ENCODE peak calls at places on chromosomes 13 and 19, in four cellular contexts. One of them, this sample, is unnamed.

GRCh38 chr13:46405457-46405856 is 18.4 kb upstream of the RUBCNL start:
- DNase-seq in transverse colon: no peak
- DNase-seq in PC-9: no peak
- DNase-seq in neural crest cell: no peak
- DNase-seq in this sample: no peak

GRCh38 chr13:42215578-42216421 is 56.2 kb upstream of the AKAP11 start:
- DNase-seq in transverse colon: no peak
- DNase-seq in neural crest cell: peak; percentile 28
- DNase-seq in PC-9: no peak
- DNase-seq in this sample: peak; percentile 61

GRCh38 chr13:42076309-42076713 is 27.9 kb downstream of the DGKH start:
- DNase-seq in PC-9: no peak
- DNase-seq in transverse colon: no peak
- DNase-seq in neural crest cell: no peak
- DNase-seq in this sample: no peak

GRCh38 chr13:26914624-26915023 is 154.0 kb upstream of the GPR12 start:
- DNase-seq in PC-9: no peak
- DNase-seq in transverse colon: no peak
- DNase-seq in neural crest cell: no peak
- DNase-seq in this sample: no peak

GRCh38 chr13:110640591-110641029 is 25.3 kb downstream of the NAXD start:
- DNase-seq in neural crest cell: no peak
- DNase-seq in transverse colon: no peak
- DNase-seq in PC-9: no peak
- DNase-seq in this sample: peak; percentile 40

GRCh38 chr19:13831560-13832056 is 36.4 kb downstream of the ZSWIM4 start:
- DNase-seq in neural crest cell: no peak
- DNase-seq in PC-9: peak; percentile 31
- DNase-seq in transverse colon: no peak
- DNase-seq in this sample: peak; percentile 24

GRCh38 chr19:43797118-43797517 is 5.1 kb downstream of the LYPD5 start:
- DNase-seq in neural crest cell: no peak
- DNase-seq in PC-9: no peak
- DNase-seq in transverse colon: no peak
- DNase-seq in this sample: no peak

GRCh38 chr13:36736119-36736726 is 62.4 kb downstream of the SERTM1 start:
- DNase-seq in transverse colon: peak; percentile 19
- DNase-seq in neural crest cell: peak; percentile 65
- DNase-seq in PC-9: no peak
- DNase-seq in this sample: peak; percentile 82

GRCh38 chr13:32134241-32134801 is 102.7 kb downstream of the FRY start:
- DNase-seq in transverse colon: no peak
- DNase-seq in neural crest cell: no peak
- DNase-seq in PC-9: no peak
- DNase-seq in this sample: no peak

GRCh38 chr13:112968910-112969691 is at the start of gene MCF2L:
- DNase-seq in PC-9: peak; percentile 61
- DNase-seq in neural crest cell: peak; percentile 30
- DNase-seq in transverse colon: peak; percentile 55
- DNase-seq in this sample: peak; percentile 42

GRCh38 chr13:46389457-46389856 is 2.4 kb upstream of the RUBCNL start:
- DNase-seq in neural crest cell: no peak
- DNase-seq in PC-9: no peak
- DNase-seq in transverse colon: no peak
- DNase-seq in this sample: no peak

GRCh38 chr13:30866692-30867669 is 39.1 kb upstream of the MEDAG start:
- DNase-seq in transverse colon: no peak
- DNase-seq in PC-9: no peak
- DNase-seq in neural crest cell: no peak
- DNase-seq in this sample: no peak

GRCh38 chr13:47903836-47904235 is 97.2 kb downstream of the SUCLA2 start:
- DNase-seq in neural crest cell: no peak
- DNase-seq in PC-9: peak; percentile 42
- DNase-seq in transverse colon: no peak
- DNase-seq in this sample: peak; percentile 52

GRCh38 chr13:104683789-104684188 is 1617.6 kb upstream of the SLC10A2 start:
- DNase-seq in neural crest cell: no peak
- DNase-seq in transverse colon: no peak
- DNase-seq in PC-9: no peak
- DNase-seq in this sample: no peak

GRCh38 chr19:52734340-52734892 is 428 bp downstream of the ZNF611 start:
- DNase-seq in PC-9: no peak
- DNase-seq in neural crest cell: peak; percentile 11
- DNase-seq in transverse colon: peak; percentile 15
- DNase-seq in this sample: no peak

GRCh38 chr13:85436029-85436428 is 363.2 kb downstream of the SLITRK6 start:
- DNase-seq in neural crest cell: no peak
- DNase-seq in transverse colon: no peak
- DNase-seq in PC-9: no peak
- DNase-seq in this sample: no peak

GRCh38 chr13:50760751-50761150 is 82.7 kb downstream of the DLEU7 start:
- DNase-seq in neural crest cell: no peak
- DNase-seq in PC-9: no peak
- DNase-seq in transverse colon: no peak
- DNase-seq in this sample: no peak

GRCh38 chr19:13012690-13013608 is 17.7 kb downstream of the NFIX start:
- DNase-seq in neural crest cell: no peak
- DNase-seq in transverse colon: peak; percentile 74
- DNase-seq in PC-9: no peak
- DNase-seq in this sample: peak; percentile 76

GRCh38 chr13:35549481-35549880 is 73.0 kb upstream of the MAB21L1 start:
- DNase-seq in transverse colon: no peak
- DNase-seq in neural crest cell: no peak
- DNase-seq in PC-9: peak; percentile 68
- DNase-seq in this sample: peak; percentile 41

GRCh38 chr19:47228937-47229673 is 1.9 kb downstream of the BBC3 start:
- DNase-seq in transverse colon: peak; percentile 29
- DNase-seq in PC-9: peak; percentile 38
- DNase-seq in neural crest cell: no peak
- DNase-seq in this sample: peak; percentile 33

GRCh38 chr13:76758257-76758656 is 127.9 kb downstream of the KCTD12 start:
- DNase-seq in transverse colon: no peak
- DNase-seq in neural crest cell: no peak
- DNase-seq in PC-9: no peak
- DNase-seq in this sample: no peak

GRCh38 chr19:23116802-23117571 is at the start of gene ZNF730:
- DNase-seq in transverse colon: peak; percentile 14
- DNase-seq in PC-9: no peak
- DNase-seq in neural crest cell: peak; percentile 93
- DNase-seq in this sample: peak; percentile 65

GRCh38 chr13:59547950-59548349 is 615.8 kb downstream of the DIAPH3 start:
- DNase-seq in PC-9: no peak
- DNase-seq in transverse colon: no peak
- DNase-seq in neural crest cell: no peak
- DNase-seq in this sample: no peak

GRCh38 chr13:26557393-26558073 is at the start of gene WASF3:
- DNase-seq in PC-9: peak; percentile 64
- DNase-seq in transverse colon: peak; percentile 86
- DNase-seq in neural crest cell: peak; percentile 93
- DNase-seq in this sample: peak; percentile 95

GRCh38 chr13:107035186-107035585 is 467.2 kb upstream of the ARGLU1 start:
- DNase-seq in transverse colon: no peak
- DNase-seq in PC-9: no peak
- DNase-seq in neural crest cell: no peak
- DNase-seq in this sample: no peak

GRCh38 chr19:50896591-50897190 is 14.5 kb downstream of the KLK4 start:
- DNase-seq in PC-9: peak; percentile 86
- DNase-seq in neural crest cell: no peak
- DNase-seq in transverse colon: no peak
- DNase-seq in this sample: peak; percentile 58

GRCh38 chr19:31289976-31290375 is 59.3 kb downstream of the TSHZ3 start:
- DNase-seq in neural crest cell: no peak
- DNase-seq in PC-9: no peak
- DNase-seq in transverse colon: no peak
- DNase-seq in this sample: no peak

GRCh38 chr13:90867336-90867683 is 480.2 kb upstream of the MIR17HG start:
- DNase-seq in PC-9: peak; percentile 64
- DNase-seq in transverse colon: peak; percentile 63
- DNase-seq in neural crest cell: peak; percentile 70
- DNase-seq in this sample: peak; percentile 79

GRCh38 chr13:114032121-114032799 is 58.4 kb upstream of the C13orf46 start:
- DNase-seq in transverse colon: no peak
- DNase-seq in PC-9: no peak
- DNase-seq in neural crest cell: no peak
- DNase-seq in this sample: peak; percentile 81

GRCh38 chr13:37476874-37477273 is 121.7 kb downstream of the POSTN start:
- DNase-seq in PC-9: no peak
- DNase-seq in transverse colon: no peak
- DNase-seq in neural crest cell: no peak
- DNase-seq in this sample: peak; percentile 51

GRCh38 chr13:105432408-105432807 is 1103.1 kb downstream of the EFNB2 start:
- DNase-seq in PC-9: no peak
- DNase-seq in neural crest cell: no peak
- DNase-seq in transverse colon: no peak
- DNase-seq in this sample: no peak

GRCh38 chr13:27347373-27347772 is 76.7 kb downstream of the RASL11A start:
- DNase-seq in neural crest cell: no peak
- DNase-seq in transverse colon: no peak
- DNase-seq in PC-9: no peak
- DNase-seq in this sample: no peak

GRCh38 chr19:49820125-49820524 is 2.0 kb downstream of the MED25 start:
- DNase-seq in PC-9: no peak
- DNase-seq in transverse colon: no peak
- DNase-seq in neural crest cell: no peak
- DNase-seq in this sample: no peak

GRCh38 chr19:49818691-49819331 is 722 bp downstream of the MED25 start:
- DNase-seq in transverse colon: no peak
- DNase-seq in PC-9: no peak
- DNase-seq in neural crest cell: no peak
- DNase-seq in this sample: no peak

GRCh38 chr19:49814010-49814409 is 918 bp upstream of the FUZ start:
- DNase-seq in transverse colon: no peak
- DNase-seq in neural crest cell: no peak
- DNase-seq in PC-9: no peak
- DNase-seq in this sample: peak; percentile 36

GRCh38 chr19:49816616-49817015 is 1.5 kb upstream of the MED25 start:
- DNase-seq in neural crest cell: no peak
- DNase-seq in transverse colon: no peak
- DNase-seq in PC-9: no peak
- DNase-seq in this sample: no peak

GRCh38 chr19:49817964-49818690 is at the start of gene MED25:
- DNase-seq in PC-9: peak; percentile 69
- DNase-seq in neural crest cell: peak; percentile 82
- DNase-seq in transverse colon: peak; percentile 87
- DNase-seq in this sample: peak; percentile 92
- TF ChIP-seq CTCF in PC-9: no peak
- TF ChIP-seq CTCF in neural crest cell: peak; percentile 52
- TF ChIP-seq CTCF in transverse colon: peak; percentile 61
- TF ChIP-seq CTCF in this sample: no peak

DNA sequence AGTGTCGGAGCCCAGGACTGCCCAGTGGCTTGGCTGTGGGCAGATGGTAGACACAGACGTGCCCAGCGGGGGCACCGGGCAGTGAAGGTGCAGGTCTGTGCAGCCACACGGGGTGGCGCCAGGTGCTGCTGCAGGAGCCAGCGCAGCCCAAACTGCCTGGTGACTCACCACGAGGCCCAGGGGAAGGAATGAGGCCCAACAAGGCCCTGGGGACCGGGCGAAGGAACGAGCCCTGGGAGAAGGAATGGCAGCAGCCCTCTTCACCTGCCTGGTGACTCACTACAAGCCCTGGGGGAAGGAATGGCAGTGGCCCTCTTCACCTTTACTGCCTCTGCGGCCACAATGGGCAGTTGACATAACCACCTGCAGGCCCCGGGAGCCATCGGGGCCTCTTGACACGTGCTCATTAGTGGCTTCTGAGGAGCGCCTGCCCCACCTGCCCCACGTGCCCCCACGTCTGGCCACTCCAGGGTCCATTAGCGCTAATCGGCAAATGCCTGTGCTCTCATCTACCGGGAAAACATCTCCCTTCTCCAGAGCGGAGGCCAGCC is 9.3 kb downstream of the MED16 start:
- DNase-seq in neural crest cell: no peak
- DNase-seq in transverse colon: no peak
- DNase-seq in PC-9: peak; percentile 97
- DNase-seq in this sample: no peak
- TF ChIP-seq CTCF in neural crest cell: no peak
- TF ChIP-seq CTCF in transverse colon: no peak
- TF ChIP-seq CTCF in PC-9: peak; percentile 74
- TF ChIP-seq CTCF in this sample: no peak

DNA sequence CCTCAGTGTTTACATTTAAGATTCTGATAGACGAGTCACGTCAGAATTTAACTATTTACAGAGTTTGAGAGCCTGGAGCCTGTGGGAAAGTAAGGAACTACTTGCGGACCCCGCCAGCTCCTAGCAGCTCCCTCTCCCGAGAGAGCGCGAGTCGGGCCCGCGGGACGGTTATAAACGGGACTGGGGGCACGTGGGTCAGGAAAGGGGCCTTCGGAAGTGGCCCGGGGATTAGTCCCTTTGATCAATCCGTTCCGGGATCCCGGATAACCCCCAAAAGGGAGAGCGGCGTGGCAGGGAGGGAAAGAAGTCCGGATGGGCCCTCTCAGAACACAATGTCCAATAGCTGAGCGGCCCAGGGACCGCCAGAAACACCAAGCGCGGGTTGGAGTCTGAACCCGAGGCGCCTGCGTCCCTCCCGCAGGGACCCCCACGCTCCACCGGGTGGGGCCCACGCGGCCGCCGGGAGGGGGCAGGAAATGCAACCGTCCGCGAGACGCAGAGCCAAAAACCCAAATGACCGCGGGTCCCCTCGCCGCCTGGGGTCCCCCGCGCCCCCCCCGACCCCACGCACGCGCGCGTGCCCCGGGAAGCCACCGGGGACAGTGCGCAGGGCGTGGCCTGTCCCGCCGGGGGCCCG is 3.6 kb downstream of the ZIC5 start:
- DNase-seq in neural crest cell: no peak
- DNase-seq in PC-9: no peak
- DNase-seq in transverse colon: no peak
- DNase-seq in this sample: no peak
- TF ChIP-seq CTCF in neural crest cell: no peak
- TF ChIP-seq CTCF in PC-9: no peak
- TF ChIP-seq CTCF in transverse colon: no peak
- TF ChIP-seq CTCF in this sample: no peak

DNA sequence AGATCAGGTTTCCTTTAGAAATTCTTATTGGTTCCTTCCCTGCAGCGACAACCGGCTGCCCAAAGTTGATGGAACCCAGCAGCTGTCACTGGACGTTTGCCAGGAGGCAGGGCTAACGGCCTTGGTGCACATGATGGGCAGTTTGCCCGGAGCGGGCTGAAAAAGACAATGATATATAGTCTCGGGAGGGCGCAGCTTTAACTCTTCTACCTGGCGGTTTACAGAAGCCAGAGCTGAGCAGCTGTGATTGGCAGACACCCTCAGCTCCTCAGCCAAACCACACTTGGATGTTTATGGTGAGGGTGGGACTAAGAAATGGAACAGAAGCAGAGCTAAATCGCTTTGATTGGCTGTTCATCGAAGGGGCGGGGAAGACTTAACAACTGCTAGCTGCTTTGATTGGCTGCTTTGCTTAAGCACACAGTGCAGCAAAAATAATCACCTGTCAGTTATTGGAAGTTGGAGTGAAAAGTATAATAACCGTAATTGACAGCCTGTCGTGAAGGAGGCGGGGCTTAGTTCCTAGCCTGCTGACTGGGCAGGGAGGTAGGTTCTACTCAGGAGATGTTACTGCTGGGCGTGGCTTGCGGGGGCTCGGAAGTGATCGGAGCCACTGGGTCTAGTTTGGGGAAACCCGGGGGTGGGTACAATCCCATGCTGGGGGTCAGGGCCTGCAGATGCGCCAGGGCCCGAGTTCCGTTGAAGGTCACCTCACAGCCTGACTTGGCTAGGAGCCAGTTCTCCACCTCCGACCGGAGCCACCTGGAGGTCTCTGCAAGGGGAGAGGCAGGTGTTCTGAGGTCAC is 7.5 kb downstream of the EMP3 start:
- DNase-seq in PC-9: peak; percentile 100
- DNase-seq in neural crest cell: peak; percentile 50
- DNase-seq in transverse colon: peak; percentile 96
- DNase-seq in this sample: peak; percentile 98
- TF ChIP-seq CTCF in PC-9: no peak
- TF ChIP-seq CTCF in neural crest cell: no peak
- TF ChIP-seq CTCF in transverse colon: no peak
- TF ChIP-seq CTCF in this sample: no peak

This sample was measured in cardiac fibroblast.